ENCODE peak calls at places on chromosome 20, in five cellular contexts. L is effector memory CD4-positive, alpha-beta T cell; J is neural progenitor cell; V is CD8-positive, alpha-beta T cell; R is ovary. P is an unnamed sample.

GRCh38 chr20:32832664-32833063 is 12.9 kb downstream of the MAPRE1 start:
- DNase-seq in R (no peak), V (no peak), J (no peak), L (peak; percentile 22), P (no peak)

GRCh38 chr20:10115021-10115420 is 80.2 kb downstream of the ANKEF1 start:
- DNase-seq in J (no peak), R (no peak), L (no peak), V (no peak), P (no peak)

GRCh38 chr20:9262653-9263194 is 193.8 kb downstream of the PLCB4 start:
- DNase-seq in L (no peak), R (no peak), V (no peak), J (no peak), P (no peak)

GRCh38 chr20:63215101-63216040 is 560 bp downstream of the YTHDF1 start:
- DNase-seq in V (no peak), R (no peak), J (peak; percentile 54), L (no peak), P (no peak)

GRCh38 chr20:22762576-22763256 is 178.3 kb upstream of the FOXA2 start:
- DNase-seq in V (no peak), R (no peak), J (no peak), L (no peak), P (no peak)

GRCh38 chr20:16621435-16622141 is 48.3 kb upstream of the KIF16B start:
- DNase-seq in R (no peak), V (no peak), J (no peak), L (no peak), P (no peak)

GRCh38 chr20:9794831-9795230 is 44.0 kb downstream of the PAK5 start:
- DNase-seq in J (no peak), R (no peak), L (no peak), V (no peak), P (no peak)

GRCh38 chr20:14334306-14334930 is 3.0 kb downstream of the FLRT3 start:
- DNase-seq in R (peak; percentile 53), L (no peak), J (peak; percentile 87), V (no peak), P (no peak)

GRCh38 chr20:62804021-62804631 is 509 bp upstream of the OGFR start:
- DNase-seq in V (peak; percentile 21), L (no peak), J (no peak), R (no peak), P (no peak)

GRCh38 chr20:10217517-10218410 is 866 bp upstream of the SNAP25 start:
- DNase-seq in V (no peak), J (peak; percentile 90), L (no peak), R (peak; percentile 92), P (no peak)

GRCh38 chr20:31822421-31823330 is 3.5 kb downstream of the MYLK2 start:
- DNase-seq in J (peak; percentile 89), R (peak; percentile 86), V (peak; percentile 83), L (peak; percentile 65), P (peak; percentile 67)

GRCh38 chr20:32752458-32753250 is 9.4 kb upstream of the COMMD7 start:
- DNase-seq in J (no peak), V (no peak), R (no peak), L (no peak), P (no peak)

GRCh38 chr20:38466171-38466570 is 6.5 kb upstream of the RALGAPB start:
- DNase-seq in J (no peak), V (no peak), L (no peak), R (no peak), P (no peak)

GRCh38 chr20:37968726-37969401 is 64.4 kb downstream of the TTI1 start:
- DNase-seq in L (no peak), R (no peak), V (no peak), J (peak; percentile 58), P (no peak)

GRCh38 chr20:6863798-6864201 is 96.3 kb downstream of the BMP2 start:
- DNase-seq in V (no peak), J (no peak), L (no peak), R (no peak), P (no peak)
- H3K27ac ChIP-seq in V (no peak overlapping the region), J (no peak overlapping the region), L (no peak overlapping the region), R (no peak overlapping the region), P (no peak overlapping the region)

DNA sequence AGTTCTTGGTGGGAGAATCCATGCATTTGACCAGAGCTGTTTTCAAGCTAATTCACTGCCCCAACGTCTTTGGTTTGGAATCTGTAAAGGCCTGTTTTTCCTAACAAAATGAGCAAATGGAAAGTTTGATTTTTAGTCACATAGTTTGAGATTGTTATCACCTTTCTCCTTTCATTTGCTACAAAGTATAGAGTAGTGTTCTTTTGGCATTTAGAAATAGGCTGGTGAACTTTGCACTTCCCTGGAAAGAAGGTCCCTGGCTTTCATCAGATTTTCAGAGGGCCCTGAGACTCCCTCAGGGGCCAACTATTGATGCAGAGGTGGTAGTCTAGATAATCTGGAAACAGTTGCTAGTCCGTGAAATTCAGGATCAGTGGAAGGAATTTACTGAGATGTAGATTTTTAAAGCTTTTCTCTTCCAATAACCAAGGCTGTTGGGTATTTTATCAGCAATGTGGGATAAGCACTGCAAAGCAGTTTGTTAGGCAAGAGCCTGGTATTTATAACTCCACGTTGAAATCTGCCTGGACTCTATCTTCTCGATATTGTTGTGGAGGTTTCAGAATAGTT is 1.7 kb downstream of the ARFGEF2 start:
- DNase-seq in L (no peak), R (no peak), V (no peak), J (no peak), P (no peak)
- H3K4me3 ChIP-seq in L (no peak overlapping the region), R (no peak overlapping the region), V (no peak overlapping the region), J (peak overlapping the region; percentile 70), P (no peak overlapping the region)

GRCh38 chr20:59688999-59689398 is 84.7 kb downstream of the PHACTR3 start:
- DNase-seq in R (no peak), J (no peak), V (no peak), L (no peak), P (no peak)
- H3K9me3 ChIP-seq in R (no peaks in the 10 kb centered on the region), J (peaks cover 5% of the 10 kb centered on the region), V (no peaks in the 10 kb centered on the region), L (no peaks in the 10 kb centered on the region), P (no peaks in the 10 kb centered on the region)

GRCh38 chr20:57608516-57608915 is 11.7 kb downstream of the ZBP1 start:
- DNase-seq in R (no peak), J (no peak), L (no peak), V (no peak), P (no peak)

GRCh38 chr20:57611605-57612311 is 8.5 kb downstream of the ZBP1 start:
- DNase-seq in V (no peak), J (no peak), L (no peak), R (no peak), P (no peak)

GRCh38 chr20:57609086-57609841 is 11.0 kb downstream of the ZBP1 start:
- DNase-seq in V (no peak), L (no peak), J (no peak), R (no peak), P (no peak)

GRCh38 chr20:57610261-57610952 is 9.8 kb downstream of the ZBP1 start:
- DNase-seq in L (no peak), J (no peak), V (no peak), R (no peak), P (no peak)

GRCh38 chr20:57609842-57610167 is 10.4 kb downstream of the ZBP1 start:
- DNase-seq in V (no peak), R (no peak), J (peak; percentile 30), L (no peak), P (no peak)
- H3K27ac ChIP-seq in V (no peak overlapping the region), R (no peak overlapping the region), J (no peak overlapping the region), L (no peak overlapping the region), P (no peak overlapping the region)

GRCh38 chr20:47189060-47189459 is 167.4 kb downstream of the ZMYND8 start:
- DNase-seq in V (no peak), J (no peak), L (no peak), R (no peak), P (no peak)
- H3K4me3 ChIP-seq in V (no peak overlapping the region), J (no peak overlapping the region), L (no peak overlapping the region), R (no peak overlapping the region), P (no peak overlapping the region)

GRCh38 chr20:3316131-3316530 is 77.1 kb upstream of the SLC4A11 start:
- DNase-seq in V (no peak), R (no peak), J (no peak), L (no peak), P (peak; percentile 39)
- H3K9me3 ChIP-seq in V (no peaks in the 10 kb centered on the region), R (no peaks in the 10 kb centered on the region), J (no peaks in the 10 kb centered on the region), L (no peaks in the 10 kb centered on the region), P (no peaks in the 10 kb centered on the region)

DNA sequence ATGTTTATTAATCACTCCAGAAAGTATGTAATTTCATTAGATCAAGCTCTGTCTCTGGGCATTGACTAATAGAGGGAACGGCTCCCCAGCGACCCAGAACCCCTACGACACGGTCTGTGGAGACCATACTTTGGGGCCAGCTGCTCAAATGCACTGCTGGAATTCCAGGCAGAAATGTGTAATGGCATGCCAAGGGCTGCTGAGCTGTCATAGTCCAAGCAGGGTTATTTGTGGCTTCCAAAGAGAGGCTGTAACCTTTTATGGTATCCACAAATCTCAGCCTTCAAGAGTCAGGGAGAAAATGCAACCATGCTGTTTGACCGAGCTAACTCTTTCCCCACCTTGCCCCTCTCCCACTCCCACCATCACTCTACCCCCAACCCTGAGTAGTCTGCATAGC is 755.8 kb downstream of the DHX35 start:
- DNase-seq in V (no peak), L (no peak), J (no peak), R (no peak), P (no peak)
- H3K27ac ChIP-seq in V (no peak overlapping the region), L (no peak overlapping the region), J (no peak overlapping the region), R (no peak overlapping the region), P (no peak overlapping the region)

GRCh38 chr20:36275011-36275410 is 31.1 kb upstream of the DLGAP4 start:
- DNase-seq in V (no peak), L (no peak), J (no peak), R (no peak), P (no peak)

GRCh38 chr20:36279776-36280175 is 26.4 kb upstream of the DLGAP4 start:
- DNase-seq in L (no peak), V (no peak), J (no peak), R (no peak), P (no peak)

GRCh38 chr20:36275441-36276189 is 30.5 kb upstream of the DLGAP4 start:
- DNase-seq in V (no peak), L (no peak), J (no peak), R (no peak), P (no peak)

GRCh38 chr20:36279362-36279761 is 26.8 kb upstream of the DLGAP4 start:
- DNase-seq in J (no peak), R (no peak), L (no peak), V (no peak), P (no peak)

DNA sequence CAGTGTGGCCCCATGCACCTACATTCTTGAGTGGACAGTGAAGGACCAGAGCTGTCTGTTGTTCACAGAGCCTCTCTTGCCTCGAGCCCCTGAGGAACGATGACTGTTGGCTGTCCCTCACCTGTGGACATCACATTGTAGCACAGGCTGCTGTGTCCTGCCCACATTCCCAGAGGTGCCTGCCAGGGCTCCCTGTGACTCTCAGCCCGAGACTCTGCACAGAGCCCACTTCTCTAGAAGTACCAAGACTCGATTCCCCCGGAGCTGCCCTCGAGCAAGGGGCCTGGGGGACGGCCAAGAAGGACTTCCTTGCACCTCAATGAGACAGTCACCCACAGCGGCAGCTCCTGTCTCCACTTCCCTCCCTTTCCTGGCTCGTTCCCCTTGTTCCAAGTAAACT is 28.6 kb upstream of the DLGAP4 start:
- DNase-seq in V (no peak), L (no peak), J (no peak), R (no peak), P (no peak)
- H3K4me3 ChIP-seq in V (no peak overlapping the region), L (no peak overlapping the region), J (no peak overlapping the region), R (no peak overlapping the region), P (no peak overlapping the region)